ENCODE peak calls at places on chromosomes 2 and 18, in seven cellular contexts. L is endothelial cell of umbilical vein, H is spleen, V is HCT116, G is transverse colon, E is H1, C is sigmoid colon. K is an unnamed sample.

GRCh38 chr2:106536490-106536889 is 49.3 kb downstream of the CD8B2 start:
- DNase-seq in L (no peak), H (no peak), V (no peak), G (no peak), E (no peak), C (no peak), K (no peak)

GRCh38 chr2:46983065-46983801 is 67.6 kb upstream of the MCFD2 start:
- DNase-seq in L (peak), H (peak), V (no peak), G (peak), E (no peak), C (no peak), K (no peak)

GRCh38 chr2:52474091-52474490 is 1293.5 kb upstream of the CHAC2 start:
- DNase-seq in L (no peak), H (no peak), V (no peak), G (no peak), E (no peak), C (no peak), K (no peak)

GRCh38 chr2:91442246-91442905 is 2750.9 kb downstream of the RPIA start:
- DNase-seq in L (peak), H (peak), V (no peak), G (no peak), E (no peak), C (peak), K (peak)

GRCh38 chr2:234426616-234427015 is 70.3 kb downstream of the ARL4C start:
- DNase-seq in L (no peak), H (no peak), V (no peak), G (no peak), E (no peak), C (no peak), K (no peak)

GRCh38 chr18:51953521-51953920 is 386.5 kb upstream of the DCC start:
- DNase-seq in L (no peak), H (no peak), V (no peak), G (no peak), E (no peak), C (no peak), K (no peak)

GRCh38 chr2:101205521-101205998 is 47.1 kb upstream of the CNOT11 start:
- DNase-seq in L (peak), H (no peak), V (peak), G (peak), E (peak), C (peak), K (no peak)

GRCh38 chr2:218648473-218649100 is 10.8 kb downstream of the ZNF142 start:
- DNase-seq in L (peak), H (no peak), V (peak), G (peak), E (no peak), C (no peak), K (no peak)

GRCh38 chr2:111157071-111157661 is 36.5 kb downstream of the BCL2L11 start:
- DNase-seq in L (no peak), H (no peak), V (no peak), G (peak), E (no peak), C (no peak), K (no peak)

GRCh38 chr18:48827321-48828200 is 123.2 kb downstream of the SMAD7 start:
- DNase-seq in L (peak), H (peak), V (no peak), G (no peak), E (no peak), C (peak), K (peak)

GRCh38 chr18:14971461-14972185 is 223.7 kb downstream of the ANKRD30B start:
- DNase-seq in L (peak), H (no peak), V (no peak), G (no peak), E (no peak), C (no peak), K (no peak)

DNA sequence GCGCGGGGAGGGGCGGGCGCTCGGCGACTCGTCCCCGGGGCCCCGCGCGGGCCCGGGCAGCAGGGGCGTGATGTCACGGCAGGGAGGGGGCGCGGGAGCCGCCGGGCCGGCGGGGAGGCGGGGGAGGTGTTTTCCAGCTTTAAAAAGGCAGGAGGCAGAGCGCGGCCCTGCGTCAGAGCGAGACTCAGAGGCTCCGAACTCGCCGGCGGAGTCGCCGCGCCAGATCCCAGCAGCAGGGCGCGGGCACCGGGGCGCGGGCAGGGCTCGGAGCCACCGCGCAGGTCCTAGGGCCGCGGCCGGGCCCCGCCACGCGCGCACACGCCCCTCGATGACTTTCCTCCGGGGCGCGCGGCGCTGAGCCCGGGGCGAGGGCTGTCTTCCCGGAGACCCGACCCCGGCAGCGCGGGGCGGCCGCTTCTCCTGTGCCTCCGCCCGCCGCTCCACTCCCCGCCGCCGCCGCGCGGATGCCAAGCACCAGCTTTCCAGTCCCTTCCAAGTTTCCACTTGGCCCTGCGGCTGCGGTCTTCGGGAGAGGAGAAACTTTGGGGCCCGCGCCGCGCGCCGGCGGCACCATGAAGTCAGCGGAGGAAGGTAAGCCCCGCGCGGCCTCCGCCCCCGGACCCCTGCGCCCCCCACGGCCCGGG is at the start of gene NFATC1:
- DNase-seq in L (peak), H (peak), V (no peak), G (peak), E (no peak), C (peak), K (no peak)
- TF ChIP-seq POLR2A in L (peak), H (no peak), V (no peak), G (no peak), E (no peak), C (no peak), K (no peak)

GRCh38 chr2:30433902-30434301 is 13.1 kb upstream of the LCLAT1 start:
- DNase-seq in L (peak), H (no peak), V (no peak), G (no peak), E (no peak), C (no peak), K (no peak)
- TF ChIP-seq POLR2AphosphoS5 in L (no peak), H (no peak), V (no peak), G (no peak), E (no peak), C (no peak), K (no peak)

DNA sequence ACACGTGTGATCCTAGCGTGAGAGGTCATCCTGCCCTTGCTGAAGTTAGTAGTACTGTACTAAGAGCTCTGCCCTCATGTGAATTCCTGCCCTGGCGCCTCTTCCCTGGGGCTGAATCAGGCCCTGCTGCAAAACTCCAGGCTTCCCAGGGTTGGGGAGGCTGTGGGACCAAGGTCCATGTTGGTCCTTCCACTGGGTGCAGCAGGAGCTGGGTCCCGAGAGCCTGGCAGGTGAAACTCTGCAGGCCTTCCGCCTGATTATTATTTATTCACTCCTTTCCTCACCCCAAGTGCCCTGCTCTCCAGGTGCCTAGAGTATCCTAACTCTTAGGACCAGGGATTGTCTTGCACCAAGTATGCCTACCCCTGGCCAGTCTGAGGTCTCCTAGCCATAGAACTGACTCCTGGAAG is 5.3 kb upstream of the CNNM3 start:
- DNase-seq in L (no peak), H (no peak), V (no peak), G (no peak), E (no peak), C (no peak), K (no peak)
- TF ChIP-seq POLR2A in L (no peak), H (no peak), V (no peak), G (no peak), E (no peak), C (no peak), K (no peak)

DNA sequence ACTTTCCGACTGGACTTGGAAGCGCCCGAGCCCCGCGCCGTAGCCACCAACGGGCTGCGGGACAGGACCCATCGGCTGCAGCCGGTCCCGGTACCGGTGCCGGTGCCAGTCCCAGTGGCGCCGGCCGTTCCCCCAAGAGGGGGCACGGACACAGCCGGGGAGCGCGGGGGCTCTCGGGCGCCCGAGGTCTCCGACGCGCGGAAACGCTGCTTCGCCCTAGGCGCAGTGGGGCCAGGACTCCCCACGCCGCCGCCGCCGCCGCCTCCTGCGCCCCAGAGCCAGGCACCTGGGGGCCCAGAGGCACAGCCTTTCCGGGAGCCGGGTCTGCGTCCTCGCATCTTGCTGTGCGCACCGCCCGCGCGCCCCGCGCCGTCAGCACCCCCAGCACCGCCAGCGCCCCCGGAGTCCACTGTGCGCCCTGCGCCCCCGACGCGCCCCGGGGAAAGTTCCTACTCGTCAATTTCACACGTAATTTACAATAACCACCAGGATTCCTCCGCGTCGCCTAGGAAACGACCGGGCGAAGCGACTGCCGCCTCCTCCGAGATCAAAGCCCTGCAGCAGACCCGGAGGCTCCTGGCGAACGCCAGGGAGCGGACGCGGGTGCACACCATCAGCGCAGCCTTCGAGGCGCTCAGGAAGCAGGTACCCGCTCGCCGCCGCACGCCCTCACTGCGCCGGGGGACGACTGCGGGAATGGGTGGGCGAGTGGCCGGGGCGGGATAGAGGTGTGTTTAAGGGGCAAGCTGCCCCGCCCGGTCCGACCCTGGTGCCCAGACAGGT is 713 bp downstream of the ATOH8 start:
- DNase-seq in L (no peak), H (no peak), V (no peak), G (peak), E (no peak), C (no peak), K (no peak)
- TF ChIP-seq POLR2AphosphoS5 in L (no peak), H (no peak), V (no peak), G (no peak), E (no peak), C (no peak), K (no peak)

GRCh38 chr2:55048925-55049793 is 1.1 kb downstream of the RTN4 start:
- DNase-seq in L (peak), H (peak), V (peak), G (peak), E (peak), C (peak), K (peak)
- TF ChIP-seq POLR2A in L (no peak), H (no peak), V (no peak), G (peak), E (peak), C (peak), K (peak)

GRCh38 chr2:72148975-72149555 is 1.4 kb upstream of the CYP26B1 start:
- DNase-seq in L (peak), H (peak), V (no peak), G (peak), E (no peak), C (peak), K (no peak)
- TF ChIP-seq POLR2AphosphoS5 in L (no peak), H (no peak), V (no peak), G (no peak), E (no peak), C (no peak), K (no peak)